ENCODE peak calls at places on chromosomes 12 and 14, in five cellular contexts. K is AG04450, L is AG10803, W is GM10248, T is progenitor cell of endocrine pancreas. J is an unnamed sample.

GRCh38 chr14:94373708-94374107 is 14.7 kb downstream of the SERPINA1 start:
- DNase-seq in K (peak), L (peak), W (no peak), T (no peak), J (no peak)

GRCh38 chr12:53223391-53224267 is 8.4 kb downstream of the RARG start:
- DNase-seq in K (no peak), L (peak), W (no peak), T (no peak), J (no peak)

GRCh38 chr14:60691383-60692113 is 32.6 kb downstream of the SIX4 start:
- DNase-seq in K (no peak), L (no peak), W (no peak), T (no peak), J (no peak)

GRCh38 chr14:100824156-100824555 is 1.8 kb upstream of the MEG3 start:
- DNase-seq in K (no peak), L (peak), W (no peak), T (no peak), J (no peak)

GRCh38 chr14:35963209-35963608 is 137.1 kb downstream of the BRMS1L start:
- DNase-seq in K (no peak), L (no peak), W (no peak), T (no peak), J (no peak)

GRCh38 chr12:75812341-75813018 is 219.1 kb downstream of the PHLDA1 start:
- DNase-seq in K (peak), L (peak), W (no peak), T (no peak), J (no peak)

GRCh38 chr12:122123051-122123760 is 44.6 kb downstream of the MLXIP start:
- DNase-seq in K (no peak), L (peak), W (peak), T (peak), J (peak)

GRCh38 chr12:112087055-112087850 is 21.3 kb downstream of the NAA25 start:
- DNase-seq in K (no peak), L (no peak), W (no peak), T (no peak), J (no peak)

GRCh38 chr14:51482112-51482511 is 169.6 kb upstream of the FRMD6 start:
- DNase-seq in K (no peak), L (no peak), W (no peak), T (no peak), J (no peak)

GRCh38 chr12:32002848-32003493 is 43.8 kb downstream of the RESF1 start:
- DNase-seq in K (no peak), L (peak), W (no peak), T (no peak), J (no peak)

GRCh38 chr14:102095231-102095870 is 8.5 kb upstream of the HSP90AA1 start:
- DNase-seq in K (no peak), L (no peak), W (no peak), T (no peak), J (no peak)

GRCh38 chr12:110555509-110556406 is 27.4 kb downstream of the PPTC7 start:
- DNase-seq in K (no peak), L (peak), W (no peak), T (no peak), J (no peak)
- TF ChIP-seq CTCF in K (no peak), L (no peak), W (no peak), T (no peak), J (no peak)

GRCh38 chr12:89707992-89708792 is 446 bp downstream of the ATP2B1 start:
- DNase-seq in K (no peak), L (no peak), W (peak), T (peak), J (no peak)
- TF ChIP-seq CTCF in K (no peak), L (no peak), W (peak), T (peak), J (no peak)

DNA sequence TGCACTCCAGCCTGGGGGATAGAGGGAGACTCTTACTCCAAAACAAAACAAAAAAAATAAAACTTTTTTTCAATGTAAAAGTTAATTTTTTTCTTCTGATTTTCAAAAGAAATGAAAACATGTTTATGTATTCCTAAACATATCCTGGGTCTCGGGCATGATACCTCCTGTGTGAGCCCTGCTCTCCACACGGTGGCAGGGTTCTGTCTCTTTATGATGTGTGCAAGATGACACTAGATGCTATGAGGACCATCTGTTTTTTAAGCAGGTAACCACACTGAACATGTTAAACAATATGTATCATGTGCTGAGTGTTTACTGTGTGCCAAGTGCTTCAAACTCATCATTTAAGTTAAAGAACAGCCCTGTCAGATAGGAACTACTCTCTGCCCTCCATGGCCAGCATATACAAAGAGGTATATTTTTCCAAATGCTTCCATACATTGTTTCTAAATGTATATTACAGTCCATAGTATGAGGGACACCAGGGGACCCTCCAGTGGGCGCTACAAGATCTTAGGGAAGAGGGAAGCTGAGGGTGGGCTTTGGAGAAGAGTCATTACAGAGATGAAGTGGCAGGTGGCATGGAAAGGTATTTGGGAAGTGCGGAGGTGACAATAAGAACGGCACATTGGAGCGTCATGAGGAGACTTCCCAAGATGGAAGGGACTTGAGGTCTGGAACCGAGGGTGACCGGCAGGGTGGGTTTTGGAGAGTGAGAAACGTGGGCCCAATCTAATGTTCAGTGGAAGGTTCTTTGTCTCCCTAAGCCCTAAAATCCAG is 28.5 kb downstream of the FOS start:
- DNase-seq in K (no peak), L (peak), W (peak), T (no peak), J (no peak)
- TF ChIP-seq CTCF in K (peak), L (peak), W (peak), T (peak), J (no peak)

GRCh38 chr14:72610096-72610830 is 283.6 kb downstream of the DPF3 start:
- DNase-seq in K (no peak), L (no peak), W (no peak), T (no peak), J (no peak)

GRCh38 chr14:72606879-72607278 is 287.0 kb downstream of the DPF3 start:
- DNase-seq in K (no peak), L (no peak), W (no peak), T (no peak), J (no peak)

GRCh38 chr14:72607386-72608125 is 286.3 kb downstream of the DPF3 start:
- DNase-seq in K (no peak), L (peak), W (no peak), T (no peak), J (no peak)

GRCh38 chr14:72609205-72609916 is 284.5 kb downstream of the DPF3 start:
- DNase-seq in K (no peak), L (no peak), W (no peak), T (no peak), J (no peak)

DNA sequence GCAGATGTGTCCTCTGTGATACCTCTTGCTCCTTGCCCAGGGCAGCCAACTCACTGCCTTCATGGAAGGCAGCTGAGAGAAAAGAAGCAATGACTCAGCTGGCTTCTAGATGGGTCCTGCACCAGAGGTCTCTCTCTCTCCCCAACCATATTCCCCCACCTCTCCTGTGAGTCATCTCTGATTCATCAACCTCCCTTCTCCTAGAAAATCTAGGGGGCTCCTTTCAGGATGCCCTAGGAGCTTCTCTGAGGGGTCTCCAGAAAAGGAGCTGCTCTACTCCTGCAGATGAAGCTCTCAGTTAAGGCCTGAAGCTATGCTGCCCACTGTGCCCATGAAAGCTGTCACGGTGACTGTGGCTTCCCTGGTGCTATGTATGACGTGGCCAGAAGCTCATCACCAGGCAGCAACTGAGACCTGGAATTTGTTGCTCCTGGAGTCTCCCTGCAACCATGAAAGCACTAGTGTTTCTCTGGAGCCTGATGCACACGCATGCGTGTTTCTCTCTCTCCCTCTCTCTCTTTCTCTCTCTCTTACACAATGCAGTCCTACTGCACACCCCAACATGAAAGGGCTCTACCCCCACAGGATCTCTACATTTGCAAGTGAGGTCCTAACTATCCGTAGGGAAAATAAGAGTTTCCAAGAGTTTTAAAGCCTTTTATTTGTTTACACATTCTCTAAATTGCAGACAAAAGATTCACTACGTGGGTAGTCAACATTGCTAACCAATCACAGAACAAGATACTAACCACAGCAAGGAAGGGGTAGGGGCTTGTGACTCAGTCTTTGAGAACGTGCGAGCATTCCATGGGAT is 285.3 kb downstream of the DPF3 start:
- DNase-seq in K (peak), L (peak), W (no peak), T (no peak), J (no peak)
- TF ChIP-seq CTCF in K (peak), L (no peak), W (no peak), T (no peak), J (no peak)

GRCh38 chr12:6276247-6276887 is 34.1 kb upstream of the PLEKHG6 start:
- DNase-seq in K (no peak), L (no peak), W (no peak), T (no peak), J (no peak)

GRCh38 chr12:6278439-6279255 is 31.8 kb upstream of the PLEKHG6 start:
- DNase-seq in K (no peak), L (peak), W (peak), T (peak), J (peak)

GRCh38 chr12:6277982-6278438 is 32.5 kb upstream of the PLEKHG6 start:
- DNase-seq in K (no peak), L (no peak), W (peak), T (no peak), J (no peak)

GRCh38 chr12:6275609-6276246 is 34.8 kb upstream of the PLEKHG6 start:
- DNase-seq in K (no peak), L (no peak), W (no peak), T (no peak), J (no peak)

DNA sequence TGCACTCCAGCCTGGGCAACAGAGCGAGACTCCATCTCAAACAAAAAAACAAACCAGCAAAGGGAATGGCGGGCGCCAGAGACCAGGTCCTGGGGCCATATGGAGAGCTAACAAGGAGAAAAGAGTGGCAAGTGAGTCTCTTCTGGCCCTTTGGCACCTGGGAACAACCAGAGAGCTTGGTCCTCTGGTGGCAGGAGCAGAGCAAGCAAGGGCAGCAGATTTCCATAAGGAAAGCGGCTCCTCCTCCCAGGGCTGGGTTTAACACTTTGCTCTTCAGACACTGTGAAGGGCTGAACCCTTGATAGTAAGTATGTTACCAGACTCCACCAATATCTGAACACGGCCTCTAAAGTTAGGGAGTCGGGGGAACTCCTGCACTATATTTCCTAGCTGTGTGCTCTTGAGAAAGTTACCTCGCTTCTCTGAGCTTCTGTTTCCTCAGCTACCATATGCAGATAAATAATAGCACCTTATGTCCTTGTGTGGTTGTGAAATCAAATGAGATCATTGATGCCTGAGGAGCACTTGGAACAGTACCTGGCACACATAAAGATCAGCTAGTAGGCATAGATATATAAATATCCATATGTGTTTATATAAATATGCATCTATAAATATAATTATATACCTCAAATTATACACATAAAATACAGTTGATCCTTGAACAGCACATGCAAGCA is 33.4 kb upstream of the PLEKHG6 start:
- DNase-seq in K (no peak), L (no peak), W (peak), T (no peak), J (no peak)
- TF ChIP-seq CTCF in K (peak), L (peak), W (no peak), T (peak), J (no peak)

GRCh38 chr14:77805703-77806102 is 5.8 kb downstream of the ADCK1 start:
- DNase-seq in K (no peak), L (no peak), W (no peak), T (no peak), J (no peak)

GRCh38 chr14:77800814-77801213 is 905 bp downstream of the ADCK1 start:
- DNase-seq in K (no peak), L (no peak), W (no peak), T (no peak), J (no peak)

GRCh38 chr14:77808250-77808649 is 8.3 kb downstream of the ADCK1 start:
- DNase-seq in K (no peak), L (no peak), W (no peak), T (no peak), J (no peak)

GRCh38 chr14:77809011-77809410 is 9.1 kb downstream of the ADCK1 start:
- DNase-seq in K (no peak), L (no peak), W (no peak), T (no peak), J (no peak)

GRCh38 chr14:77804592-77804991 is 4.7 kb downstream of the ADCK1 start:
- DNase-seq in K (no peak), L (no peak), W (peak), T (no peak), J (no peak)
- TF ChIP-seq CTCF in K (peak), L (peak), W (peak), T (peak), J (no peak)

GRCh38 chr14:79686196-79686595 is 525.1 kb downstream of the DIO2 start:
- DNase-seq in K (no peak), L (no peak), W (no peak), T (no peak), J (no peak)
- TF ChIP-seq CTCF in K (no peak), L (no peak), W (no peak), T (no peak), J (no peak)